ENCODE peak calls at places on chromosomes 7 and 10, in seven cellular contexts. R is HCT116, G is K562, B is SK-N-SH, Y is HepG2, Q is NT2/D1, U is GM12878. T is an unnamed sample.

GRCh38 chr7:13282377-13282980 is 595.0 kb downstream of the ARL4A start:
- DNase-seq in R (peak; percentile 35), G (no peak), B (peak; percentile 6), Y (no peak), Q (no peak), U (no peak), T (no peak)

GRCh38 chr7:155408657-155409586 is 49.0 kb upstream of the EN2 start:
- DNase-seq in R (no peak), G (no peak), B (no peak), Y (peak; percentile 20), Q (no peak), U (no peak), T (peak; percentile 56)

GRCh38 chr7:139915864-139916716 is 87.0 kb downstream of the TBXAS1 start:
- DNase-seq in R (peak; percentile 92), G (peak; percentile 96), B (peak; percentile 23), Y (no peak), Q (no peak), U (peak; percentile 91), T (no peak)

GRCh38 chr10:60283397-60283796 is 106.3 kb downstream of the ANK3 start:
- DNase-seq in R (no peak), G (no peak), B (no peak), Y (no peak), Q (no peak), U (no peak), T (no peak)

GRCh38 chr7:25596443-25596842 is 368.2 kb upstream of the NPVF start:
- DNase-seq in R (no peak), G (no peak), B (no peak), Y (no peak), Q (no peak), U (no peak), T (no peak)

GRCh38 chr10:122510736-122511135 is 49.4 kb downstream of the HTRA1 start:
- DNase-seq in R (no peak), G (no peak), B (no peak), Y (no peak), Q (no peak), U (no peak), T (no peak)

GRCh38 chr10:78867555-78867939 is 201.2 kb upstream of the ZMIZ1 start:
- DNase-seq in R (no peak), G (no peak), B (no peak), Y (no peak), Q (no peak), U (no peak), T (peak; percentile 27)

GRCh38 chr10:91032614-91033248 is 111.8 kb upstream of the ANKRD1 start:
- DNase-seq in R (no peak), G (no peak), B (no peak), Y (no peak), Q (no peak), U (no peak), T (no peak)

GRCh38 chr10:51171946-51172345 is 97.7 kb downstream of the PRKG1 start:
- DNase-seq in R (no peak), G (no peak), B (no peak), Y (no peak), Q (no peak), U (no peak), T (no peak)

GRCh38 chr7:143387156-143387975 is 6.2 kb downstream of the ZYX start:
- DNase-seq in R (no peak), G (peak; percentile 55), B (no peak), Y (no peak), Q (no peak), U (no peak), T (no peak)

GRCh38 chr7:37323912-37324430 is 124.7 kb downstream of the ELMO1 start:
- DNase-seq in R (no peak), G (no peak), B (no peak), Y (no peak), Q (no peak), U (no peak), T (no peak)

GRCh38 chr7:17054836-17055235 is 173.1 kb upstream of the AGR3 start:
- DNase-seq in R (no peak), G (no peak), B (no peak), Y (peak; percentile 27), Q (no peak), U (no peak), T (no peak)

GRCh38 chr7:42494722-42495121 is 257.7 kb upstream of the GLI3 start:
- DNase-seq in R (no peak), G (no peak), B (no peak), Y (no peak), Q (no peak), U (no peak), T (no peak)

GRCh38 chr10:132679217-132679595 is 106.7 kb downstream of the NKX6-2 start:
- DNase-seq in R (no peak), G (no peak), B (no peak), Y (no peak), Q (no peak), U (no peak), T (no peak)

DNA sequence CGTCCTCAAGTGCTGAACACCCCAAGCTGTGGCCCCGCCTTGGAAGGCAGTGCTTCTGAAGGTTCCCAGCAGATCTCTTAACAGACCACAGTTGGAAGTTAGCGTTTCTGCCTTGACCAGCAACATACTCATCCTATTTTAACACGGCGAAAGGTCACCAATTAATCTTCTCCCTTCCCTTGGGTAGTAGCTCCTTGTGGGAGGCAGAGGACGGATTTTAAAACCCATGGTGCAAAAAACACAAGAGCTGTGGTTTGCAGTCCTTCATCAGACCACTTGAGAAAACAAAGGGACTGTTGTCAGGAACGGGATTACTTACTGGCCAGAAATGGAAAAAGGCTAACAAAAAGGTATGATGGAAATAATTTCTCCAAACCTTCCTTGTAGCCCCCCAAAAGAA is 87.3 kb downstream of the BEND7 start:
- DNase-seq in R (no peak), G (no peak), B (no peak), Y (no peak), Q (no peak), U (no peak), T (no peak)
- TF ChIP-seq YY1 in R (no peak), G (no peak), B (no peak), Y (no peak), Q (no peak), U (no peak), T (no peak)

DNA sequence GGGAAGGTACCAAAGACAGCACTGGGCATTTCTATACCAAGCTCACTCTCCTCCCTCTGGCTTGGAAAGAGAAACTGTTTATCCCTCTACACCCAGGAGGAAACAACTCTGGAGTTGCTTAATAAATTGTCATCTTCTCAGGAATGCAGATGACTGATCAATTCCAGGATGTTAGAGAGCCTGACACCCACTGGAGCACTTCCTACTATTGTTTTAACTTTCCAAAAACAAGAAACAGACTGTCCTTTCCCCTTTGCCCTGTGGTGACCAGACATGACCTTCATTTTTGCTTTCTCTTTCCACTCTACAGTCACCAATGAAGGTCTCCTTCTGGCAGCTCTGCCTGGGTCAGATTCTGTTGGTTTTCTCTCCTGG is 19.6 kb downstream of the GIMAP4 start:
- DNase-seq in R (no peak), G (no peak), B (no peak), Y (no peak), Q (no peak), U (no peak), T (no peak)
- TF ChIP-seq YY1 in R (no peak), G (no peak), B (no peak), Y (no peak), Q (no peak), U (no peak), T (no peak)

DNA sequence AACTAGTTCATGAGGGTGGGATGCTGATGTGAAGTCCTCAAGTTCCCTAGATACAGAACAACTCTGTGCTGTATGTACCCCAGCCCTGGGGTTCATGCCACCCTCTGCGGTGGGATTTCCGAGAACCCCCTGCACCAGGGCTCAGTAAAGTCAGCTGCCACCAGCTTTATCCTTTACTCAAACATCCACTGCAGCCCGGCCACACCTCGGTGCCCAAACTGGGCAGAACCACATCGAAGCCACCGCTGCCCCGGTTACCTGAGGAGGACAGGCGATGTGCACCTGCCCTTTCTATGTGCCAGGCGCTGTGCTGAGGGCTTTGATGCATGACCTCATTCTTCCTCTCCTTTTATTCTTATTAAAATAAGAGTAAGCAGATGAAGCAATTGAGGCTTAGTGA is 9.9 kb upstream of the CALML5 start:
- DNase-seq in R (no peak), G (no peak), B (no peak), Y (no peak), Q (no peak), U (no peak), T (no peak)
- TF ChIP-seq YY1 in R (no peak), G (no peak), B (no peak), Y (no peak), Q (no peak), U (no peak), T (no peak)

DNA sequence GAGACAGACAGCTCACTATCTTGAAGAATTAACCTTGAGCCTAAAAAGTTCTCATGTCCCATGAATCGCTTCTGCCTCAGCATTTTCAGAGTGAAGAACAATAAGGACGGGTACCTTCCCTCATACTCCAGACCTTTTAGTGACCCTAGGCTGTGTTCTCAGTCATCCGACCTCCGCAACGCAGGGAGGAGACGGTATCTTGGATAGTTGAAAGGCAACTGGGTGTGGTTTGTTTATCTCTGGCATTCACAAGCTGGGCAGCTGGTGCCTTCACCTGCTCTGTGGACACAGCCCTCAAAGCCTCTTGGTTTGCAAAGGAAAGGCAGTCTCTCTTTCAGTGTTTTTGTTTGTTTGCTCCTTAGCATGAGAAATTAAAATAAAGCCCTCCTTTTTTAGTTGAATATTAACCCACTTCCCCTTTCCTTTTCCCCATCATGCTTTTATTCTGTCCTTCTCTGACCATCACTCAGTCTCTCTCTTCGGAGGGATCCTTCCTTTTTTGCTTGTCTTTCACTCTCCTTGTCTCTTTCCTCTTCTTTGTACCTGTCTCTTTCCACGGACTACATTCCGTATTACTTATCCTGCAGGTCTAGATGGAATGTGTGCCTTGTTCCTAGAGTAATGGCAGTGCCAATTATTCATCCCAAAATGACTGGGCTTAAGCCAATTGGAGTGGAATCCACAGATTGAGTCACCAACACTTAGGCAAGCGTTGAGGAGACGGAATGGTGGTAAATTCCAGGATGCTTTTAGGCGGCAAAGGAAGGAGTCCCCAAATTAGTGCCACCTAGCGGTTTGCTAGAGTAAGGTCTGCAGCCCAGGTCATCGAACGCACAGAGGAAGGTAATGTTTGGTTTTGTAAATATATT is 45.8 kb downstream of the PRR15 start:
- DNase-seq in R (peak; percentile 42), G (peak; percentile 65), B (no peak), Y (peak; percentile 30), Q (no peak), U (no peak), T (no peak)
- TF ChIP-seq YY1 in R (peak; percentile 13), G (no peak), B (no peak), Y (no peak), Q (no peak), U (no peak), T (peak; percentile 45)

GRCh38 chr10:88417337-88417736 is 165.8 kb downstream of the RNLS start:
- DNase-seq in R (no peak), G (no peak), B (no peak), Y (no peak), Q (no peak), U (no peak), T (no peak)

GRCh38 chr10:88418871-88419270 is 164.2 kb downstream of the RNLS start:
- DNase-seq in R (no peak), G (no peak), B (no peak), Y (no peak), Q (no peak), U (no peak), T (no peak)

GRCh38 chr10:88413412-88413811 is 169.7 kb downstream of the RNLS start:
- DNase-seq in R (no peak), G (no peak), B (no peak), Y (no peak), Q (no peak), U (no peak), T (no peak)

GRCh38 chr10:88411772-88412349 is 171.3 kb downstream of the RNLS start:
- DNase-seq in R (no peak), G (no peak), B (no peak), Y (no peak), Q (no peak), U (no peak), T (no peak)

GRCh38 chr10:88415533-88416130 is 167.5 kb downstream of the RNLS start:
- DNase-seq in R (no peak), G (no peak), B (no peak), Y (no peak), Q (peak; percentile 15), U (no peak), T (no peak)
- TF ChIP-seq YY1 in R (no peak), G (no peak), B (no peak), Y (no peak), Q (no peak), U (no peak), T (no peak)